ENCODE peak calls at places on chromosomes 11 and 22, in ten cellular contexts. N is progenitor cell of endocrine pancreas, X is prostate gland, E is sigmoid colon, I is brain microvascular endothelial cell, V is lower lobe of right lung, O is SK-N-SH, W is fibroblast of pulmonary artery, Z is stomach, J is body of pancreas. Y is an unnamed sample.

GRCh38 chr11:18312663-18313420 is 9.1 kb downstream of the HPS5 start:
- DNase-seq in X (no peak), V (no peak), I (peak; percentile 46), E (no peak), J (no peak), W (peak; percentile 75), O (no peak), N (no peak), Z (no peak), Y (no peak)

GRCh38 chr11:128522943-128523518 is 64.3 kb downstream of the ETS1 start:
- DNase-seq in I (no peak), W (no peak), Z (no peak), O (no peak), X (no peak), J (no peak), E (no peak), N (no peak), V (no peak), Y (no peak)

GRCh38 chr22:33573479-33573878 is 346.8 kb downstream of the LARGE1 start:
- DNase-seq in O (no peak), N (no peak), J (no peak), W (no peak), I (no peak), E (no peak), V (no peak), Z (no peak), X (no peak), Y (no peak)

GRCh38 chr11:69630009-69630870 is 10.7 kb upstream of the CCND1 start:
- DNase-seq in V (no peak), X (no peak), E (no peak), Z (no peak), I (peak; percentile 52), O (no peak), W (peak; percentile 28), J (no peak), N (no peak), Y (no peak)

GRCh38 chr11:31799794-31800397 is 11.2 kb downstream of the PAX6 start:
- DNase-seq in W (no peak), O (peak; percentile 48), J (no peak), Z (no peak), V (no peak), N (no peak), I (no peak), X (no peak), E (no peak), Y (no peak)

GRCh38 chr11:121194731-121195596 is 93.9 kb downstream of the TECTA start:
- DNase-seq in W (peak; percentile 79), I (peak; percentile 63), V (no peak), E (no peak), X (peak; percentile 74), J (peak; percentile 55), N (peak; percentile 41), O (peak; percentile 69), Z (peak; percentile 39), Y (peak; percentile 43)

GRCh38 chr11:78683774-78684173 is 109.1 kb upstream of the NARS2 start:
- DNase-seq in X (no peak), O (no peak), I (no peak), W (no peak), J (no peak), Z (no peak), N (no peak), V (no peak), E (no peak), Y (no peak)

GRCh38 chr11:46895821-46896220 is 22.5 kb downstream of the LRP4 start:
- DNase-seq in N (no peak), E (peak; percentile 83), J (peak; percentile 76), V (peak; percentile 70), I (no peak), Z (peak; percentile 89), W (no peak), O (no peak), X (peak; percentile 75), Y (no peak)

GRCh38 chr11:57432714-57433163 is 5.8 kb upstream of the SLC43A3 start:
- DNase-seq in Z (no peak), V (peak; percentile 61), O (no peak), J (no peak), E (no peak), I (peak; percentile 90), W (peak; percentile 86), N (no peak), X (no peak), Y (no peak)

GRCh38 chr22:22214819-22215329 is 29.7 kb upstream of the VPREB1 start:
- DNase-seq in N (no peak), J (no peak), O (no peak), X (no peak), Z (no peak), V (no peak), E (no peak), I (no peak), W (no peak), Y (no peak)

GRCh38 chr22:23527971-23528740 is 51.9 kb downstream of the IGLL1 start:
- DNase-seq in V (peak; percentile 48), W (no peak), N (no peak), J (no peak), I (no peak), O (no peak), X (no peak), E (peak; percentile 55), Z (no peak), Y (no peak)

GRCh38 chr22:26853071-26853470 is 195.7 kb downstream of the MIAT start:
- DNase-seq in J (no peak), W (no peak), V (no peak), I (no peak), E (no peak), X (no peak), N (no peak), Z (no peak), O (no peak), Y (no peak)

GRCh38 chr22:45612451-45612901 is 59.2 kb upstream of the ATXN10 start:
- DNase-seq in X (peak; percentile 42), E (peak; percentile 84), I (peak; percentile 80), O (no peak), V (peak; percentile 49), Z (no peak), N (no peak), W (peak; percentile 71), J (no peak), Y (peak; percentile 72)

GRCh38 chr22:27724181-27724580 is 77.4 kb downstream of the MN1 start:
- DNase-seq in W (peak; percentile 20), I (no peak), X (no peak), E (no peak), Z (no peak), N (no peak), O (no peak), V (no peak), J (no peak), Y (no peak)

GRCh38 chr22:45223304-45224117 is 17.2 kb downstream of the KIAA0930 start:
- DNase-seq in Z (no peak), X (no peak), J (no peak), N (no peak), W (no peak), I (no peak), V (no peak), E (no peak), O (no peak), Y (no peak)

GRCh38 chr11:11569936-11570491 is 51.8 kb downstream of the GALNT18 start:
- DNase-seq in W (peak; percentile 1), E (peak; percentile 81), N (no peak), V (peak; percentile 62), I (no peak), X (peak; percentile 42), O (no peak), Z (peak; percentile 48), J (peak; percentile 37), Y (no peak)
- TF ChIP-seq CTCF in W (no peak), E (no peak), N (no peak), V (peak; percentile 8), I (no peak), X (no peak), O (no peak), Z (no peak), J (no peak), Y (no peak)

DNA sequence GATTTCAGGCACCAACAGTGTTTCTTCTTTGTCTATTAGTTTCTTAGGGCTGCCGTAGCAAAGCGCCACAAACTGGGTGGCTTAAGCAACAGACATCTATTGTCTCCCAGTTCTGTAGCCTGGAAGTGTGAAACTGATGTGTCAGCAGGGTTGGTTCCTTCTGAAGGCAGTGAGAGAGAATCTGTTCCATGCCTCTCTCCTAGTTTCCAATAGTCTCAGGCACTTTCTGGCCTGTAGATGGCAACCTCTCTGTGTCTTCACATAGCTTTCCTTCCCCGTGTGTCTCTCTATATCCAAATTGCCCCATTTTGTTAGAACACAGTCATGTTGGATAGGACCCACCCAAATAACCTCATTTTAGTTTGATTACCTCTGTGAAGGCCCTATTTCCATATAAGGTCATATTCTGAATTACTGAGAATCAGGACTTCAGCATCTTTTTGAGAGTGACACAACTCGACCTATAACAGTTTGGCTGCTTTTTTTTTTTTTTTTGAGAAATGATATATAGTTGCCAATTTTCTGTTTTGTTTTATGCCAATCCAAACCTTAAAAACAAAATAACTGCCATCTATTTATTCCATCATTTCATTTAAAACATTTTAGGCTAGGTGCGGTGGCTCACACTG is 108.2 kb downstream of the SLC36A4 start:
- DNase-seq in N (no peak), V (no peak), Z (no peak), E (no peak), X (no peak), I (peak; percentile 60), W (peak; percentile 53), O (no peak), J (peak; percentile 11), Y (no peak)
- TF ChIP-seq CTCF in N (peak; percentile 48), V (peak; percentile 33), Z (no peak), E (no peak), X (no peak), I (peak; percentile 76), W (peak; percentile 72), O (peak; percentile 54), J (peak; percentile 24), Y (no peak)

DNA sequence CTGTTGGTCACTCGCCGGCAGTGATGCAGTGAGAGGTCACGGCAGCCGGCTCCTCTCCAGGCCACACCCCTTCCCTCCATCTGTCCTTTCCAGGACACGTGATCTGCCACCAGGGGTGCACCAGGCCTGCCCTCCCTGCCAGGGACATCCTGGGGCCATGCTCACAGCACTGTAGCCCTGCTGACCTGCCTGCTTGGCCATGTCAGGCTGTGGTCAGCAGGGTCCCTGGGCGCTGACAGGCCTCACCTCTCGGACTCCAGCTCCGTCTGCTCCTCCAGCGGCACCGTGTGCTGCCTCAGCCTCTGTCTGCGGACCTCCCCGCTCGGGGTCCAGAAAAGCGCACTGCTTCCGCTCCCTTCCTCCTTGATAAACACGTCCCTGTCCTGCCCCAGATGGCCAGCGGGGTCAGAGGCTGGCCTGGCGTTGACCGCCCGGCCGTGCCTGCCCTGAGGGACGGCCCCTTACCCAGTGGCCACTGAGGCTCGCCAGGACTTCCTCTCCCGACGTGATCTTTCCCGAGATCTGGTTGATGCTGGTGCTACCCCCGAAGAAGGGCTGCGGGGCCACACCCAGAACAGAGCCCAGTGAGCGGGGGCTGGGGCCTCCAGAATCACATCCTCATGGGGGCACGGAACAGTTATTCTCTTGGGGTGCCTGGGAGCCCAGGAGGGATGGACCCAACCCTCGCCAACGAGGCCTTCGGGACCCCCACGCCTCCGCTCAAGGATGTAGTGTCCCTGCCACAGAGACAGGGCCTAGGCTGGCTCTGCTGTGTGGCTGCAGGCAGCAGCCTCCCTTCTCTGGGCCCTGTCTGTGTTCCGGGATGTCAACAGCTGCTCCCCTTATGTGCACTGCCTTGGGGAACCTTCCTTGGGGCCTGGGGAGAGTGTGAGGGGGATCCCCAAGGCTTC is 36.3 kb upstream of the CARS1 start:
- DNase-seq in O (peak; percentile 52), V (no peak), J (no peak), W (no peak), N (no peak), I (no peak), E (peak; percentile 64), Z (peak; percentile 25), X (no peak), Y (peak; percentile 74)
- TF ChIP-seq CTCF in O (no peak), V (no peak), J (no peak), W (no peak), N (no peak), I (no peak), E (no peak), Z (no peak), X (no peak), Y (no peak)

GRCh38 chr11:62787005-62787759 is at the start of gene TMEM179B:
- DNase-seq in E (peak; percentile 99), J (peak; percentile 98), O (peak; percentile 97), X (peak; percentile 99), V (peak; percentile 99), N (peak; percentile 91), Z (peak; percentile 100), I (peak; percentile 98), W (peak; percentile 98), Y (peak; percentile 96)
- TF ChIP-seq CTCF in E (no peak), J (peak; percentile 24), O (peak; percentile 49), X (peak; percentile 34), V (peak; percentile 34), N (peak; percentile 28), Z (no peak), I (peak; percentile 80), W (peak; percentile 54), Y (no peak)